ENCODE peak calls at places on chromosomes 2 and 18, in six cellular contexts. W is neural progenitor cell, U is psoas muscle, I is A673, Q is fibroblast of lung, N is thyroid gland. A is an unnamed sample.

GRCh38 chr2:212863185-212863588 is 288.2 kb downstream of the IKZF2 start:
- DNase-seq in W (peak; percentile 71), U (no peak), I (peak; percentile 79), Q (peak; percentile 11), N (no peak), A (peak; percentile 79)

GRCh38 chr2:54665436-54665856 is 58.0 kb upstream of the EML6 start:
- DNase-seq in W (peak; percentile 86), U (no peak), I (peak; percentile 75), Q (peak; percentile 27), N (peak; percentile 47), A (peak; percentile 90)

GRCh38 chr2:223532712-223533111 is 69.4 kb downstream of the SCG2 start:
- DNase-seq in W (no peak), U (no peak), I (no peak), Q (no peak), N (no peak), A (no peak)

GRCh38 chr2:54983345-54984235 is 66.7 kb downstream of the RTN4 start:
- DNase-seq in W (no peak), U (no peak), I (no peak), Q (peak; percentile 71), N (no peak), A (no peak)

GRCh38 chr18:8962906-8963635 is 139.4 kb upstream of the NDUFV2 start:
- DNase-seq in W (no peak), U (no peak), I (no peak), Q (no peak), N (no peak), A (no peak)

GRCh38 chr2:197869030-197869429 is 64.6 kb downstream of the PLCL1 start:
- DNase-seq in W (no peak), U (no peak), I (no peak), Q (no peak), N (no peak), A (no peak)

GRCh38 chr2:151771599-151772358 is 37.5 kb upstream of the NEB start:
- DNase-seq in W (no peak), U (peak; percentile 58), I (no peak), Q (peak; percentile 67), N (no peak), A (no peak)

GRCh38 chr18:45083456-45083855 is 402.8 kb downstream of the SETBP1 start:
- DNase-seq in W (no peak), U (no peak), I (no peak), Q (no peak), N (no peak), A (no peak)

GRCh38 chr18:74328196-74328595 is 12.6 kb downstream of the C18orf63 start:
- DNase-seq in W (no peak), U (no peak), I (no peak), Q (no peak), N (no peak), A (no peak)

GRCh38 chr2:38178556-38179419 is 102.8 kb upstream of the CYP1B1 start:
- DNase-seq in W (no peak), U (no peak), I (peak; percentile 37), Q (peak; percentile 91), N (no peak), A (no peak)

GRCh38 chr18:58196881-58197872 is 153.2 kb downstream of the NEDD4L start:
- DNase-seq in W (no peak), U (no peak), I (no peak), Q (no peak), N (peak; percentile 49), A (no peak)

GRCh38 chr18:59852548-59852947 is 47.2 kb upstream of the PMAIP1 start:
- DNase-seq in W (no peak), U (no peak), I (no peak), Q (no peak), N (no peak), A (no peak)

GRCh38 chr18:7572837-7573236 is 5.7 kb downstream of the PTPRM start:
- DNase-seq in W (no peak), U (no peak), I (no peak), Q (peak; percentile 68), N (peak; percentile 23), A (no peak)

GRCh38 chr2:194721227-194721626 is 935.8 kb upstream of the SLC39A10 start:
- DNase-seq in W (no peak), U (no peak), I (no peak), Q (no peak), N (no peak), A (no peak)

GRCh38 chr2:201220102-201220570 is 37.2 kb downstream of the CASP10 start:
- DNase-seq in W (peak; percentile 42), U (no peak), I (no peak), Q (peak; percentile 9), N (peak; percentile 73), A (peak; percentile 59)

GRCh38 chr18:2515408-2515807 is 55.9 kb downstream of the METTL4 start:
- DNase-seq in W (no peak), U (no peak), I (peak; percentile 17), Q (peak; percentile 96), N (no peak), A (no peak)

GRCh38 chr2:12479042-12479601 is 237.6 kb upstream of the TRIB2 start:
- DNase-seq in W (no peak), U (no peak), I (no peak), Q (peak; percentile 53), N (no peak), A (no peak)

GRCh38 chr2:74413001-74413698 is 8.3 kb downstream of the C2orf81 start:
- DNase-seq in W (no peak), U (no peak), I (no peak), Q (no peak), N (no peak), A (no peak)

GRCh38 chr2:74415762-74416395 is 5.5 kb downstream of the C2orf81 start:
- DNase-seq in W (no peak), U (no peak), I (no peak), Q (no peak), N (peak; percentile 69), A (peak; percentile 57)

GRCh38 chr2:74416721-74417120 is 4.7 kb downstream of the C2orf81 start:
- DNase-seq in W (no peak), U (no peak), I (no peak), Q (no peak), N (no peak), A (no peak)

GRCh38 chr2:74414475-74414874 is 6.9 kb downstream of the C2orf81 start:
- DNase-seq in W (no peak), U (no peak), I (no peak), Q (no peak), N (peak; percentile 48), A (peak; percentile 54)

DNA sequence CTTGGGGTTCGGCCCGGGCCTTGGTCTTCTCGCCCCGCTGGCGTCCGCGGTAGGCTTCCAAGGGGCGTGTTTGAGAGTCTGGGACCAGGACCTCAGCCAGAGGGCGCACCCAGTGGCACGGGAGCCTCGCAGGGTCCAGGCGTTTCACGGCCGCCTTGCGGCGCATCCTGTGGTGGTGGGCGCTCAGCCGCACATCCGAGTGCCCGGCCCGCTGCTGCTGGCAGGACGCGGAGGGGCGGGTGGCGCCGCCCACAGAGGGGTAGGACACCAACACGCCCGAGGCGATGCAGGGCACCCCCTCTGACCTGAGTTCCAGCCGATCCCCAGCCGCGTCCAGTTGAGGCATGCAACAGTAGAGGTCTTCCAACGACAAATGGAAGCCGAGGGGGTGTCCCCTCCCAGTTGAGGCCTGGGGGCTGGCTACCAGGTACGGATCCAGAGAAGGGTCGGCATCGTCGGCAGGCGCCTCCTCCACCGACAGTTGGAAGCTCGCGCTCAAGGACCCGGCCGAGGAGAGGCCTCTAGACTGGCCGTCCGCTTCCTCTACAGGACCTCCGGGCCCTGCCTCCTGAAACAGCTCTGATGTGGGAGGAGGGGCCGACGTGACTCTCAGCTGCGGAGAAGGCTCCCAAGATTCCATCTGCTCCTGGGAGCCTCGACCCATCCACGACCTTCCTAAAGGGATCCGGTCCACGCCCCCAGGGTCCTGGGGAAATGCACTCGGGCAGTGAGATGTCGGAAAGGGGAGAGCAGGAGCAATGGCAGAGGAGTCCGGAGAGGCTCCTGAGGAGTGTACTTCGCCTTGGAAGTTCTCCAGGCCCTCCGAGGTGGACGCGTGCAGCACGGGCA is 6.3 kb downstream of the C2orf81 start:
- DNase-seq in W (no peak), U (peak; percentile 58), I (no peak), Q (peak; percentile 26), N (peak; percentile 55), A (peak; percentile 45)
- TF ChIP-seq CTCF in W (no peak), U (peak; percentile 22), I (no peak), Q (peak; percentile 37), N (peak; percentile 30), A (peak; percentile 25)

DNA sequence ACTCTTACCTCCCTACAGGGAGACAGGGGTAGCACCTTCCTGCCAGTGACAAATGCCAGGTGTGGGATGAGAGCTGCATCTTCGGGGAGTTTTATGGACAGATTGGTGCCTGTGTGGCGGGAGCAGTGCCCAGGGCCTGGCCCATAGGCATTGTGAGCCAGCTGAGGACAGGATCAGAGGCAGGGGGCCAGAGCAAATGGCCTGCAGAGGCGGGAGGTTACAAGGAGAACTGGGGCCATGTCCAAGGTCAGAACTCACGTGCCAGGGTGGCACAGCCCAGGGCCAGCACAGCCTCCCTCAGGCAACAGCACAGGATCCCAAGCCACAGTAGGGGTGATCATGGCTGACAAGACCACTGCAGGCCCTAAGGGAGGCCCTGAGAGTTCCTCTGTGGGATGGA is 40.2 kb upstream of the MCFD2 start:
- DNase-seq in W (no peak), U (no peak), I (no peak), Q (no peak), N (no peak), A (peak; percentile 38)
- H3K4me3 ChIP-seq in W (no peak overlapping the region), U (no peak overlapping the region), I (no peak overlapping the region), Q (no peak overlapping the region), N (no peak overlapping the region), A (no peak overlapping the region)

DNA sequence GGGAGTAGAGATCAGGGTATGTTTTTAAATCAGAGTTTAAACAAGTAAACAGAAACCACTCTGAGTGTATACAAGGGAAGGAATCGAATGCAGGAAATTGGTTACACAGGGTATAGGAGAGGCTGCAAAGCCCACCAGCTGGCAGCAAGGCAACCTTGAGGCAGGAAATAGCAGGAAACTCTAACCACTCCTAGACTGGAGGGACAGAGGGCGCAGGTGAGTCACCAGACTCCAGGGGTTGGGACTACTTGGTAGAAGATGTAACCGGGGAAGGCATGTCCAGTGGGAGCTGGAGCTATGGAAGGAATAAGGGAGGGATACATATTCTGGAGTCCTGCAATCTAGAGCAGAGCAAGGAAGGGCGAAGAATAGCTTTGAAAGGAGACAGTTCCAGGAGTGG is 152.3 kb downstream of the MEIS1 start:
- DNase-seq in W (peak; percentile 63), U (no peak), I (peak; percentile 49), Q (peak; percentile 24), N (no peak), A (peak; percentile 91)
- TF ChIP-seq CTCF in W (peak; percentile 62), U (no peak), I (peak; percentile 39), Q (peak; percentile 18), N (no peak), A (peak; percentile 85)

DNA sequence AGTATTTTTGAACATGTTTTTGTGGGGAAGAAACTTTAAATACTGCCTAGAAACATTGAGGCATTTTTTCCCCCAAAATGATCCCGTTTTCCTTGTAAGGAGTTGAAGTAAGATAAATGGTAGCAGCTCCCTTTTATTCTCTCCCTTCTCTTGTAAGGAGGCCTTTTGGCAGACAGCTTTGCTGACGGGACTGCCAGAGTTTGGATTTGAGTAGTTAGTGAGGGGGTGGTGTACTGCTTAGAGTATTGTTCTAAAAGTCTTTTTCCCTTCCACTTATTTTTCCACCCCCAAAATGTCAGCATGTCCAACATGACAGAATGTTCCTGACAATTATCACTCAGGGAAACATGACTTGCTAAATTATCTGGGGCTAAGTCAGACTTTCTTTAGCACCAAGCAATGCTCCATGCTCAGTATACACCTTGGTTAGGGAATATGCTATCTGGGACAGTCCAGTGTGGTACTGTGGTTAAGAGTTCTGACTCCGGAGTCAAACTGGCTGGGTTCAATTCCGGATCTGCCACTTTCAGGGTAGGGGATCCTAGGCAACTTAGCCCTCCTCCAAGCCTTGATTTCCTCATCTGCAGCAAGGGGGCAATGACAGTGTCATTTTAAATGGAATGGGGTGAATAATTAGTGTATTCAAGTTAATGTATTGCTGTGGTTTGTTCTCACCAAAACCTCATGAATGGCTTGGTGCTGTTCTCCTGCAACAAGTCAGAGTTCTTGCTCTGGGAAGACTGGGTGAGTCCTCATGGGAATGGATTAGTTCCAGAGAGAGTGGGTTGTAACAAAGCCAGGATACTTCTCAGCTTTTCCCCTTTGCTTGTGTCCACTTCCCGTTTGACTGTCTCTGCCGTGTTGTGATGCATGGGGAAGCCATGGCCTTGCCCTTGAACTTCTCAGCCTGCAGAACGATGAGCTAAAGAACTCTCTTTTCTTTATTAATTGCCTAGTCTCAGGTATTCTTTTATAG is 116.2 kb downstream of the TANC1 start:
- DNase-seq in W (no peak), U (no peak), I (no peak), Q (peak; percentile 93), N (no peak), A (no peak)
- H3K4me3 ChIP-seq in W (no peak overlapping the region), U (no peak overlapping the region), I (no peak overlapping the region), Q (no peak overlapping the region), N (no peak overlapping the region), A (no peak overlapping the region)

A was measured in endodermal cell.